ENCODE peak calls at places on chromosomes 6 and 20, in eight cellular contexts. One of them, this sample, is unnamed.

GRCh38 chr20:4688342-4688741 is 33.4 kb upstream of the PRND start:
- DNase-seq in astrocyte of the spinal cord: no peak
- DNase-seq in transverse colon: no peak
- DNase-seq in foreskin fibroblast: no peak
- DNase-seq in HepG2: no peak
- DNase-seq in prostate gland: no peak
- DNase-seq in MG63: no peak
- DNase-seq in fibroblast of lung: no peak
- DNase-seq in this sample: no peak

GRCh38 chr20:47686545-47686944 is 98.7 kb downstream of the SULF2 start:
- DNase-seq in astrocyte of the spinal cord: peak
- DNase-seq in transverse colon: no peak
- DNase-seq in foreskin fibroblast: no peak
- DNase-seq in HepG2: no peak
- DNase-seq in prostate gland: no peak
- DNase-seq in MG63: peak
- DNase-seq in fibroblast of lung: peak
- DNase-seq in this sample: no peak

GRCh38 chr6:7311920-7312615 is 931 bp downstream of the SSR1 start:
- DNase-seq in astrocyte of the spinal cord: peak
- DNase-seq in transverse colon: no peak
- DNase-seq in foreskin fibroblast: no peak
- DNase-seq in HepG2: peak
- DNase-seq in prostate gland: no peak
- DNase-seq in MG63: no peak
- DNase-seq in fibroblast of lung: peak
- DNase-seq in this sample: no peak

GRCh38 chr6:1482381-1483166 is 93.2 kb downstream of the FOXF2 start:
- DNase-seq in astrocyte of the spinal cord: no peak
- DNase-seq in transverse colon: no peak
- DNase-seq in foreskin fibroblast: no peak
- DNase-seq in HepG2: no peak
- DNase-seq in prostate gland: no peak
- DNase-seq in MG63: no peak
- DNase-seq in fibroblast of lung: no peak
- DNase-seq in this sample: no peak

GRCh38 chr6:37582309-37582708 is 82.6 kb upstream of the CCDC167 start:
- DNase-seq in astrocyte of the spinal cord: no peak
- DNase-seq in transverse colon: no peak
- DNase-seq in foreskin fibroblast: no peak
- DNase-seq in HepG2: no peak
- DNase-seq in prostate gland: no peak
- DNase-seq in MG63: no peak
- DNase-seq in fibroblast of lung: no peak
- DNase-seq in this sample: no peak

GRCh38 chr20:507006-507758 is 36.4 kb downstream of the CSNK2A1 start:
- DNase-seq in astrocyte of the spinal cord: no peak
- DNase-seq in transverse colon: no peak
- DNase-seq in foreskin fibroblast: no peak
- DNase-seq in HepG2: no peak
- DNase-seq in prostate gland: no peak
- DNase-seq in MG63: no peak
- DNase-seq in fibroblast of lung: no peak
- DNase-seq in this sample: no peak

GRCh38 chr20:1225729-1226313 is at the start of gene RAD21L1:
- DNase-seq in astrocyte of the spinal cord: peak
- DNase-seq in transverse colon: peak
- DNase-seq in foreskin fibroblast: peak
- DNase-seq in HepG2: no peak
- DNase-seq in prostate gland: peak
- DNase-seq in MG63: peak
- DNase-seq in fibroblast of lung: peak
- DNase-seq in this sample: peak

GRCh38 chr6:87573307-87574024 is 16.3 kb downstream of the RARS2 start:
- DNase-seq in astrocyte of the spinal cord: no peak
- DNase-seq in transverse colon: no peak
- DNase-seq in foreskin fibroblast: no peak
- DNase-seq in HepG2: peak
- DNase-seq in prostate gland: no peak
- DNase-seq in MG63: no peak
- DNase-seq in fibroblast of lung: no peak
- DNase-seq in this sample: no peak

GRCh38 chr6:139378882-139379341 is 4.5 kb upstream of the CITED2 start:
- DNase-seq in astrocyte of the spinal cord: peak
- DNase-seq in transverse colon: no peak
- DNase-seq in foreskin fibroblast: no peak
- DNase-seq in HepG2: peak
- DNase-seq in prostate gland: no peak
- DNase-seq in MG63: peak
- DNase-seq in fibroblast of lung: no peak
- DNase-seq in this sample: no peak

GRCh38 chr6:84018453-84019061 is 15.0 kb upstream of the MRAP2 start:
- DNase-seq in astrocyte of the spinal cord: no peak
- DNase-seq in transverse colon: no peak
- DNase-seq in foreskin fibroblast: no peak
- DNase-seq in HepG2: no peak
- DNase-seq in prostate gland: no peak
- DNase-seq in MG63: no peak
- DNase-seq in fibroblast of lung: no peak
- DNase-seq in this sample: no peak

GRCh38 chr20:16243470-16243869 is 329.8 kb downstream of the KIF16B start:
- DNase-seq in astrocyte of the spinal cord: no peak
- DNase-seq in transverse colon: no peak
- DNase-seq in foreskin fibroblast: no peak
- DNase-seq in HepG2: peak
- DNase-seq in prostate gland: no peak
- DNase-seq in MG63: no peak
- DNase-seq in fibroblast of lung: no peak
- DNase-seq in this sample: no peak

GRCh38 chr6:42989923-42990322 is 5.6 kb downstream of the PPP2R5D start:
- DNase-seq in astrocyte of the spinal cord: no peak
- DNase-seq in transverse colon: peak
- DNase-seq in foreskin fibroblast: no peak
- DNase-seq in HepG2: no peak
- DNase-seq in prostate gland: no peak
- DNase-seq in MG63: no peak
- DNase-seq in fibroblast of lung: no peak
- DNase-seq in this sample: no peak

GRCh38 chr6:31652925-31653724 is 664 bp upstream of the BAG6 start:
- DNase-seq in astrocyte of the spinal cord: no peak
- DNase-seq in transverse colon: peak
- DNase-seq in foreskin fibroblast: no peak
- DNase-seq in HepG2: peak
- DNase-seq in prostate gland: peak
- DNase-seq in MG63: peak
- DNase-seq in fibroblast of lung: no peak
- DNase-seq in this sample: peak

GRCh38 chr6:153959281-153959680 is 79.8 kb upstream of the OPRM1 start:
- DNase-seq in astrocyte of the spinal cord: no peak
- DNase-seq in transverse colon: no peak
- DNase-seq in foreskin fibroblast: no peak
- DNase-seq in HepG2: no peak
- DNase-seq in prostate gland: no peak
- DNase-seq in MG63: no peak
- DNase-seq in fibroblast of lung: no peak
- DNase-seq in this sample: no peak

DNA sequence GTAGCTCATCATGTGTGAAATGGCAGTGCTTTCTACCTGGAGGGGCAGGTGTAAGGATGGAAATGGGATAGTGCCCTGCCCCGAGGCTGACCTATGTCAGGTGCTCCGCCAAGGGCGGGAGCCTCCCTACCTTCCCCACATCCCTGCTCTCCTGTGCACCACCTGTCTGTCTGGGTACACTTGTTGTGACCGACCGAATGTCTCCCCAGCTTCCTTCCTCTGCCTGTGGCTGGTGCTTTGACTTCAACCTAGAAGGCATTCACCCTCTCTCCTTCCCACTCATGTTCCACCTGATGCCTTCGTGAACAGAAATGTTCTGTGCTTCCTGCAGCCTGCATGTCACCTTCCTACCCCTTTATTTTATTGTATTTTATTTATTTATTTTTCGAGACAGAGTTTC is 114.8 kb downstream of the SCML4 start:
- DNase-seq in astrocyte of the spinal cord: no peak
- DNase-seq in transverse colon: no peak
- DNase-seq in foreskin fibroblast: no peak
- DNase-seq in HepG2: no peak
- DNase-seq in prostate gland: no peak
- DNase-seq in MG63: no peak
- DNase-seq in fibroblast of lung: no peak
- DNase-seq in this sample: no peak
- H3K4me3 ChIP-seq in astrocyte of the spinal cord: no peak
- H3K4me3 ChIP-seq in transverse colon: no peak
- H3K4me3 ChIP-seq in foreskin fibroblast: no peak
- H3K4me3 ChIP-seq in HepG2: no peak
- H3K4me3 ChIP-seq in prostate gland: no peak
- H3K4me3 ChIP-seq in MG63: no peak
- H3K4me3 ChIP-seq in fibroblast of lung: no peak
- H3K4me3 ChIP-seq in this sample: no peak

GRCh38 chr6:169099411-169100202 is 154.0 kb downstream of the THBS2 start:
- DNase-seq in astrocyte of the spinal cord: peak
- DNase-seq in transverse colon: no peak
- DNase-seq in foreskin fibroblast: no peak
- DNase-seq in HepG2: peak
- DNase-seq in prostate gland: no peak
- DNase-seq in MG63: no peak
- DNase-seq in fibroblast of lung: peak
- DNase-seq in this sample: no peak

GRCh38 chr6:169098136-169098535 is 155.5 kb downstream of the THBS2 start:
- DNase-seq in astrocyte of the spinal cord: no peak
- DNase-seq in transverse colon: no peak
- DNase-seq in foreskin fibroblast: no peak
- DNase-seq in HepG2: no peak
- DNase-seq in prostate gland: no peak
- DNase-seq in MG63: no peak
- DNase-seq in fibroblast of lung: no peak
- DNase-seq in this sample: no peak

GRCh38 chr6:169095153-169095552 is 158.5 kb downstream of the THBS2 start:
- DNase-seq in astrocyte of the spinal cord: no peak
- DNase-seq in transverse colon: no peak
- DNase-seq in foreskin fibroblast: no peak
- DNase-seq in HepG2: no peak
- DNase-seq in prostate gland: no peak
- DNase-seq in MG63: no peak
- DNase-seq in fibroblast of lung: no peak
- DNase-seq in this sample: no peak

GRCh38 chr6:169096326-169096882 is 157.2 kb downstream of the THBS2 start:
- DNase-seq in astrocyte of the spinal cord: no peak
- DNase-seq in transverse colon: no peak
- DNase-seq in foreskin fibroblast: no peak
- DNase-seq in HepG2: no peak
- DNase-seq in prostate gland: no peak
- DNase-seq in MG63: no peak
- DNase-seq in fibroblast of lung: no peak
- DNase-seq in this sample: no peak

GRCh38 chr6:169097336-169098052 is 156.2 kb downstream of the THBS2 start:
- DNase-seq in astrocyte of the spinal cord: peak
- DNase-seq in transverse colon: no peak
- DNase-seq in foreskin fibroblast: peak
- DNase-seq in HepG2: no peak
- DNase-seq in prostate gland: no peak
- DNase-seq in MG63: peak
- DNase-seq in fibroblast of lung: peak
- DNase-seq in this sample: no peak
- H3K4me3 ChIP-seq in astrocyte of the spinal cord: no peak
- H3K4me3 ChIP-seq in transverse colon: no peak
- H3K4me3 ChIP-seq in foreskin fibroblast: no peak
- H3K4me3 ChIP-seq in HepG2: no peak
- H3K4me3 ChIP-seq in prostate gland: no peak
- H3K4me3 ChIP-seq in MG63: no peak
- H3K4me3 ChIP-seq in fibroblast of lung: no peak
- H3K4me3 ChIP-seq in this sample: no peak

GRCh38 chr20:45484676-45485075 is 15.1 kb downstream of the WFDC2 start:
- DNase-seq in astrocyte of the spinal cord: no peak
- DNase-seq in transverse colon: peak
- DNase-seq in foreskin fibroblast: no peak
- DNase-seq in HepG2: no peak
- DNase-seq in prostate gland: no peak
- DNase-seq in MG63: no peak
- DNase-seq in fibroblast of lung: no peak
- DNase-seq in this sample: no peak

GRCh38 chr20:45489083-45489531 is 19.6 kb downstream of the WFDC2 start:
- DNase-seq in astrocyte of the spinal cord: peak
- DNase-seq in transverse colon: no peak
- DNase-seq in foreskin fibroblast: peak
- DNase-seq in HepG2: no peak
- DNase-seq in prostate gland: no peak
- DNase-seq in MG63: peak
- DNase-seq in fibroblast of lung: peak
- DNase-seq in this sample: no peak

GRCh38 chr20:45485388-45485787 is 15.8 kb downstream of the WFDC2 start:
- DNase-seq in astrocyte of the spinal cord: no peak
- DNase-seq in transverse colon: no peak
- DNase-seq in foreskin fibroblast: no peak
- DNase-seq in HepG2: no peak
- DNase-seq in prostate gland: no peak
- DNase-seq in MG63: no peak
- DNase-seq in fibroblast of lung: no peak
- DNase-seq in this sample: no peak

GRCh38 chr20:45487231-45487635 is 17.7 kb downstream of the WFDC2 start:
- DNase-seq in astrocyte of the spinal cord: no peak
- DNase-seq in transverse colon: no peak
- DNase-seq in foreskin fibroblast: no peak
- DNase-seq in HepG2: no peak
- DNase-seq in prostate gland: no peak
- DNase-seq in MG63: no peak
- DNase-seq in fibroblast of lung: no peak
- DNase-seq in this sample: no peak
- H3K4me3 ChIP-seq in astrocyte of the spinal cord: no peak
- H3K4me3 ChIP-seq in transverse colon: no peak
- H3K4me3 ChIP-seq in foreskin fibroblast: no peak
- H3K4me3 ChIP-seq in HepG2: no peak
- H3K4me3 ChIP-seq in prostate gland: no peak
- H3K4me3 ChIP-seq in MG63: no peak
- H3K4me3 ChIP-seq in fibroblast of lung: no peak
- H3K4me3 ChIP-seq in this sample: no peak

GRCh38 chr6:15331629-15332241 is 85.9 kb downstream of the JARID2 start:
- DNase-seq in astrocyte of the spinal cord: no peak
- DNase-seq in transverse colon: no peak
- DNase-seq in foreskin fibroblast: no peak
- DNase-seq in HepG2: no peak
- DNase-seq in prostate gland: no peak
- DNase-seq in MG63: no peak
- DNase-seq in fibroblast of lung: no peak
- DNase-seq in this sample: no peak

GRCh38 chr6:15327271-15327670 is 81.4 kb downstream of the JARID2 start:
- DNase-seq in astrocyte of the spinal cord: no peak
- DNase-seq in transverse colon: peak
- DNase-seq in foreskin fibroblast: no peak
- DNase-seq in HepG2: no peak
- DNase-seq in prostate gland: no peak
- DNase-seq in MG63: no peak
- DNase-seq in fibroblast of lung: no peak
- DNase-seq in this sample: no peak

GRCh38 chr6:15331143-15331542 is 85.3 kb downstream of the JARID2 start:
- DNase-seq in astrocyte of the spinal cord: no peak
- DNase-seq in transverse colon: no peak
- DNase-seq in foreskin fibroblast: peak
- DNase-seq in HepG2: peak
- DNase-seq in prostate gland: no peak
- DNase-seq in MG63: peak
- DNase-seq in fibroblast of lung: no peak
- DNase-seq in this sample: no peak

GRCh38 chr6:15330174-15330934 is 84.5 kb downstream of the JARID2 start:
- DNase-seq in astrocyte of the spinal cord: no peak
- DNase-seq in transverse colon: no peak
- DNase-seq in foreskin fibroblast: no peak
- DNase-seq in HepG2: no peak
- DNase-seq in prostate gland: no peak
- DNase-seq in MG63: no peak
- DNase-seq in fibroblast of lung: no peak
- DNase-seq in this sample: no peak

GRCh38 chr6:15329154-15329781 is 83.4 kb downstream of the JARID2 start:
- DNase-seq in astrocyte of the spinal cord: peak
- DNase-seq in transverse colon: no peak
- DNase-seq in foreskin fibroblast: peak
- DNase-seq in HepG2: no peak
- DNase-seq in prostate gland: no peak
- DNase-seq in MG63: peak
- DNase-seq in fibroblast of lung: peak
- DNase-seq in this sample: no peak
- H3K4me3 ChIP-seq in astrocyte of the spinal cord: no peak
- H3K4me3 ChIP-seq in transverse colon: no peak
- H3K4me3 ChIP-seq in foreskin fibroblast: no peak
- H3K4me3 ChIP-seq in HepG2: no peak
- H3K4me3 ChIP-seq in prostate gland: no peak
- H3K4me3 ChIP-seq in MG63: no peak
- H3K4me3 ChIP-seq in fibroblast of lung: no peak
- H3K4me3 ChIP-seq in this sample: no peak

This sample was measured in sigmoid colon.